ENCODE peak calls at places on chromosomes 6 and 20, in ten cellular contexts. R is effector memory CD8-positive, alpha-beta T cell; O is activated CD8-positive, alpha-beta memory T cell treated with anti-CD3 and anti-CD28 coated beads, Interleukin-2, amount 10 ng/mL, durations not matched to agents 7 days and 5 days; K is lung microvascular endothelial cell; D is right cardiac atrium; V is cardiac fibroblast; H is BJ; Q is activated T-helper 9 cell treated with anti-CD3 and anti-CD28 coated beads, Interleukin-2, amount 50 U/mL, for 16 hours; W is NCI-H2081; Y is activated CD4-positive, alpha-beta T cell treated with anti-CD3 and anti-CD28 coated beads for 36 hours. F is an unnamed sample.

GRCh38 chr20:36856196-36856595 is 19.7 kb upstream of the TLDC2 start:
- DNase-seq in Q (no peak), R (no peak), Y (no peak), H (no peak), D (no peak), K (peak; percentile 37), V (peak; percentile 73), O (no peak), W (no peak), F (no peak)

GRCh38 chr20:24317224-24317623 is 152.2 kb upstream of the SYNDIG1 start:
- DNase-seq in H (no peak), Y (no peak), D (no peak), R (no peak), O (no peak), W (no peak), Q (no peak), V (no peak), K (no peak), F (no peak)

GRCh38 chr6:147448212-147448611 is 60.3 kb upstream of the SAMD5 start:
- DNase-seq in R (no peak), H (no peak), K (no peak), W (no peak), D (no peak), Y (no peak), V (no peak), Q (no peak), O (no peak), F (no peak)

GRCh38 chr6:88455317-88455716 is 289.2 kb upstream of the CNR1 start:
- DNase-seq in R (no peak), Q (no peak), V (no peak), D (no peak), H (no peak), Y (no peak), O (no peak), K (no peak), W (no peak), F (no peak)

GRCh38 chr6:136822379-136823127 is at the start of gene PEX7:
- DNase-seq in Q (peak; percentile 77), Y (peak; percentile 94), H (peak; percentile 48), O (peak; percentile 94), W (peak; percentile 90), K (peak; percentile 93), R (peak; percentile 85), D (peak; percentile 95), V (peak; percentile 93), F (peak; percentile 87)

GRCh38 chr20:38018385-38018784 is 14.9 kb downstream of the TTI1 start:
- DNase-seq in H (no peak), O (no peak), V (no peak), Q (no peak), Y (no peak), W (no peak), D (no peak), K (no peak), R (no peak), F (no peak)

GRCh38 chr20:17916365-17916996 is 52.1 kb downstream of the SNX5 start:
- DNase-seq in D (no peak), Y (no peak), H (no peak), R (no peak), V (peak; percentile 32), O (no peak), W (no peak), K (peak; percentile 11), Q (no peak), F (no peak)

GRCh38 chr6:122783401-122783800 is 3.9 kb downstream of the FABP7 start:
- DNase-seq in D (no peak), R (no peak), O (no peak), Y (no peak), K (no peak), Q (no peak), W (no peak), H (no peak), V (no peak), F (no peak)

GRCh38 chr6:16450285-16450684 is 211.9 kb downstream of the GMPR start:
- DNase-seq in R (no peak), D (no peak), V (peak; percentile 71), Y (no peak), W (no peak), K (peak; percentile 10), H (peak; percentile 97), O (no peak), Q (no peak), F (peak; percentile 93)

GRCh38 chr6:170063851-170064617 is 226.8 kb downstream of the DLL1 start:
- DNase-seq in V (no peak), O (no peak), H (no peak), D (no peak), Q (no peak), Y (no peak), K (no peak), W (no peak), R (no peak), F (no peak)

GRCh38 chr20:30513050-30513628 is 744.3 kb upstream of the DEFB115 start:
- DNase-seq in H (no peak), V (no peak), W (no peak), R (no peak), Q (no peak), K (no peak), Y (no peak), O (no peak), D (no peak), F (no peak)

F was measured in astrocyte.